ENCODE peak calls at places on chromosomes 3 and 15, in eight cellular contexts. R, E, U, M, Q, Z, K and P are unnamed samples.

GRCh38 chr3:112002458-112002971 is 3.8 kb downstream of the TAGLN3 start:
- DNase-seq in E (no peak), Z (no peak), U (peak; percentile 38), R (no peak), M (no peak), Q (no peak), K (no peak), P (no peak)

GRCh38 chr15:70545526-70545925 is 217.8 kb downstream of the UACA start:
- DNase-seq in Q (no peak), K (no peak), E (peak; percentile 14), R (no peak), U (no peak), Z (no peak), M (no peak), P (no peak)

GRCh38 chr15:60788514-60789091 is 309.7 kb upstream of the ICE2 start:
- DNase-seq in R (no peak), Z (no peak), Q (peak; percentile 50), M (no peak), E (no peak), U (no peak), K (no peak), P (no peak)

GRCh38 chr3:50303038-50303815 is at the start of gene HYAL1:
- DNase-seq in Q (peak; percentile 67), K (no peak), U (no peak), R (no peak), M (peak; percentile 80), Z (peak; percentile 7), E (no peak), P (peak; percentile 84)

GRCh38 chr3:189270248-189270832 is 98.6 kb downstream of the TPRG1 start:
- DNase-seq in E (peak; percentile 73), Z (peak; percentile 82), Q (no peak), R (no peak), U (peak; percentile 62), K (peak; percentile 41), M (peak; percentile 34), P (peak; percentile 19)

GRCh38 chr3:126965526-126966080 is 17.3 kb upstream of the PLXNA1 start:
- DNase-seq in Z (no peak), M (no peak), U (no peak), K (no peak), Q (no peak), R (no peak), E (no peak), P (peak; percentile 5)

GRCh38 chr3:142337994-142338393 is 109.8 kb downstream of the XRN1 start:
- DNase-seq in K (no peak), Q (no peak), M (no peak), U (no peak), R (no peak), Z (no peak), E (no peak), P (no peak)

GRCh38 chr3:139935866-139936817 is 1.2 kb downstream of the CLSTN2 start:
- DNase-seq in R (no peak), Q (peak; percentile 47), M (peak; percentile 79), K (no peak), U (peak; percentile 12), Z (no peak), E (no peak), P (peak; percentile 32)

GRCh38 chr15:45417303-45417950 is 39.1 kb upstream of the GATM start:
- DNase-seq in M (no peak), Z (no peak), E (no peak), K (no peak), Q (no peak), R (no peak), U (no peak), P (no peak)

GRCh38 chr3:156814295-156814694 is 11.9 kb upstream of the LEKR1 start:
- DNase-seq in R (no peak), Z (no peak), U (no peak), K (no peak), Q (no peak), M (no peak), E (no peak), P (no peak)

GRCh38 chr15:75785771-75786563 is 57.3 kb upstream of the UBE2Q2 start:
- DNase-seq in Z (peak; percentile 9), R (no peak), E (peak; percentile 69), Q (no peak), M (no peak), K (no peak), U (peak; percentile 11), P (no peak)
- TF ChIP-seq CTCF in Z (no peak), R (peak; percentile 24), E (no peak), Q (no peak), M (no peak), K (no peak), U (no peak), P (peak; percentile 23)

GRCh38 chr3:114155370-114155821 is 23.5 kb downstream of the DRD3 start:
- DNase-seq in U (no peak), Z (peak; percentile 55), Q (no peak), K (no peak), R (no peak), E (no peak), M (no peak), P (peak; percentile 16)
- TF ChIP-seq CTCF in U (no peak), Z (peak; percentile 54), Q (no peak), K (peak; percentile 64), R (peak; percentile 55), E (peak; percentile 26), M (no peak), P (peak; percentile 48)

GRCh38 chr3:168116279-168116678 is 20.6 kb upstream of the GOLIM4 start:
- DNase-seq in U (no peak), M (no peak), R (no peak), K (no peak), Q (peak; percentile 23), E (no peak), Z (no peak), P (peak; percentile 57)

GRCh38 chr3:168117853-168118313 is 22.2 kb upstream of the GOLIM4 start:
- DNase-seq in M (no peak), U (no peak), E (no peak), K (no peak), Q (no peak), Z (peak; percentile 27), R (no peak), P (no peak)

GRCh38 chr3:168112894-168113293 is 17.2 kb upstream of the GOLIM4 start:
- DNase-seq in Q (no peak), Z (no peak), E (no peak), U (no peak), M (no peak), R (no peak), K (no peak), P (no peak)

GRCh38 chr3:168117059-168117458 is 21.3 kb upstream of the GOLIM4 start:
- DNase-seq in M (no peak), E (no peak), U (no peak), Q (no peak), K (no peak), R (no peak), Z (no peak), P (no peak)

GRCh38 chr3:168113848-168114247 is 18.1 kb upstream of the GOLIM4 start:
- DNase-seq in E (no peak), K (no peak), R (no peak), Q (no peak), M (no peak), Z (no peak), U (no peak), P (no peak)
- TF ChIP-seq CTCF in E (no peak), K (no peak), R (no peak), Q (no peak), M (no peak), Z (no peak), U (no peak), P (no peak)

GRCh38 chr3:72669224-72669623 is 179.0 kb downstream of the SHQ1 start:
- DNase-seq in E (no peak), U (no peak), R (no peak), K (no peak), M (no peak), Q (no peak), Z (no peak), P (no peak)
- TF ChIP-seq CTCF in E (no peak), U (no peak), R (no peak), K (no peak), M (no peak), Q (no peak), Z (no peak), P (no peak)

DNA sequence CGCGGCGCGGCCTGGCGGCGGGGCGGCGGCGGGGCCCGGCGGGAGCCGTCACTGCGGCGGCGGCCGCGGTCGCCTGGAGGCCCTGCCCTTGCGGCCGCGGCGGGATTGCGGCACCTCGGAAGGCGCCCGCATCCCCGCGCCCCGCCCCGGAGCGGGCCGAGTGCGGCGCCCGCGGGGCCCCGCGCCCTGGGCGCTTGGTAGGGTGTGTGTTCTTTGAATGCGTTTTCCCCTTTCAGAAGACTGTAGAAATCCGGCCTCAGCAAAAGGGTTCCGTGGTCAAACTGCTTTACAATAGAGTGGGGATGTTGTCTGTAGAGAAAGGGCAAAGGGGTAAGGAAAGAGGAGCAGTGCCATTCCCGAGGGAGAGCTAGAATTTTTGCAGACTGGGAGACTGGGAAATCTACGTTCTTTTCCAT is 554 bp downstream of the SNRK start:
- DNase-seq in Q (no peak), E (no peak), U (no peak), M (no peak), K (no peak), Z (peak; percentile 18), R (no peak), P (no peak)
- TF ChIP-seq CTCF in Q (no peak), E (no peak), U (no peak), M (no peak), K (no peak), Z (no peak), R (no peak), P (no peak)

GRCh38 chr15:34246276-34247010 is 21.6 kb downstream of the EMC4 start:
- DNase-seq in R (no peak), U (no peak), E (no peak), M (no peak), Z (no peak), Q (no peak), K (no peak), P (no peak)
- TF ChIP-seq CTCF in R (no peak), U (no peak), E (no peak), M (no peak), Z (no peak), Q (no peak), K (no peak), P (no peak)

GRCh38 chr3:114234739-114235138 is 2.6 kb downstream of the ZNF80 start:
- DNase-seq in E (no peak), U (no peak), Z (no peak), R (no peak), K (no peak), M (no peak), Q (no peak), P (no peak)

GRCh38 chr3:114231616-114232015 is 5.8 kb downstream of the ZNF80 start:
- DNase-seq in U (no peak), E (no peak), R (no peak), Q (no peak), Z (no peak), K (no peak), M (no peak), P (no peak)

GRCh38 chr3:114241259-114241658 is 3.9 kb upstream of the ZNF80 start:
- DNase-seq in U (no peak), R (no peak), Q (no peak), E (no peak), M (no peak), Z (no peak), K (no peak), P (no peak)

GRCh38 chr3:114235431-114235830 is 1.9 kb downstream of the ZNF80 start:
- DNase-seq in E (no peak), U (no peak), Q (no peak), R (no peak), Z (no peak), K (no peak), M (no peak), P (no peak)
- TF ChIP-seq CTCF in E (no peak), U (no peak), Q (no peak), R (no peak), Z (no peak), K (no peak), M (no peak), P (no peak)